ENCODE peak calls at places on chromosomes 6 and 20, in eight cellular contexts. I, M, T, A, Y, C, Q and O are unnamed samples.

GRCh38 chr20:33584976-33585375 is 77.2 kb upstream of the C20orf144 start:
- DNase-seq in I (no peak), M (no peak), T (no peak), A (no peak), Y (no peak), C (no peak), Q (no peak), O (no peak)

GRCh38 chr6:139240161-139241010 is 51.4 kb downstream of the TXLNB start:
- DNase-seq in I (no peak), M (no peak), T (peak; percentile 58), A (no peak), Y (peak; percentile 19), C (no peak), Q (no peak), O (no peak)

GRCh38 chr6:20441921-20442320 is 40.2 kb downstream of the E2F3 start:
- DNase-seq in I (no peak), M (no peak), T (no peak), A (no peak), Y (no peak), C (no peak), Q (no peak), O (no peak)

GRCh38 chr20:49318430-49319203 is 40.8 kb upstream of the ZNFX1 start:
- DNase-seq in I (no peak), M (no peak), T (no peak), A (peak; percentile 19), Y (no peak), C (peak; percentile 16), Q (no peak), O (no peak)

GRCh38 chr6:114287461-114287860 is 55.4 kb downstream of the HS3ST5 start:
- DNase-seq in I (no peak), M (no peak), T (no peak), A (no peak), Y (no peak), C (no peak), Q (no peak), O (no peak)

GRCh38 chr20:56582557-56582956 is 46.5 kb upstream of the TFAP2C start:
- DNase-seq in I (no peak), M (no peak), T (no peak), A (no peak), Y (peak; percentile 57), C (no peak), Q (no peak), O (no peak)

GRCh38 chr6:36111526-36111925 is 18.8 kb upstream of the MAPK13 start:
- DNase-seq in I (no peak), M (no peak), T (no peak), A (peak; percentile 44), Y (no peak), C (no peak), Q (no peak), O (no peak)

GRCh38 chr6:76681781-76682180 is 609.3 kb upstream of the IMPG1 start:
- DNase-seq in I (no peak), M (no peak), T (no peak), A (no peak), Y (no peak), C (no peak), Q (no peak), O (no peak)

GRCh38 chr6:165848099-165848461 is 185.0 kb upstream of the PDE10A start:
- DNase-seq in I (no peak), M (no peak), T (no peak), A (no peak), Y (no peak), C (no peak), Q (no peak), O (no peak)

GRCh38 chr6:165852676-165853075 is 189.6 kb upstream of the PDE10A start:
- DNase-seq in I (no peak), M (no peak), T (no peak), A (no peak), Y (no peak), C (no peak), Q (no peak), O (no peak)

GRCh38 chr6:165847407-165848098 is 184.5 kb upstream of the PDE10A start:
- DNase-seq in I (no peak), M (peak; percentile 8), T (peak; percentile 32), A (no peak), Y (no peak), C (no peak), Q (peak; percentile 72), O (no peak)

GRCh38 chr6:165850434-165851019 is 187.5 kb upstream of the PDE10A start:
- DNase-seq in I (peak; percentile 81), M (no peak), T (peak; percentile 65), A (peak; percentile 49), Y (peak; percentile 64), C (peak; percentile 9), Q (peak; percentile 77), O (peak; percentile 22)

GRCh38 chr6:165849539-165850430 is 186.7 kb upstream of the PDE10A start:
- DNase-seq in I (no peak), M (no peak), T (no peak), A (no peak), Y (no peak), C (no peak), Q (no peak), O (peak; percentile 30)
- H3K27ac ChIP-seq in I (no peak overlapping the region), M (no peak overlapping the region), T (no peak overlapping the region), A (no peak overlapping the region), Y (no peak overlapping the region), C (no peak overlapping the region), Q (no peak overlapping the region), O (peak overlapping the region; percentile 58)

DNA sequence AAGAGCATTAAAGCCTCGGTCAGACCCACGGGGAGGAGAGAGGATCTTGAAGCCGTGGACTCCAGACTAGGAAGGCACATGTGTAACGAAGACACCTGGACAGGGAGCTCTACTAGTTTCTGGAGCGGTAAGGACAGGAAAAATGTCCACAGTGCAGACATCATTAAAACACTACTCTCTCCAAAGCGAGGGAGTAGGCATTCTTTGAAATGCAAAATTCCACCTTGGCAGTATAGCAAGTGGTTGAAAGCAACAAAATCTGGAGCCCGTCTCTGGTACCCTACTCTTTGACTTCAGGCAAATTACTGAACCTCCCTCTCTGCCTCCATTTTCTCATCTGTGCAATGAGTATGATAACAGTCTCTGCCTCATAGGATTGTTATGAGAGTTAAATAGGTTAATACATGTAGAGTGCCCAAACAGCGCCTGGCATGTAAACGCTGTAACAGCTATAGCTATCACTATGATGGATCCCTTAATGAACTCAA is 408 bp upstream of the CRIP3 start:
- DNase-seq in I (no peak), M (no peak), T (no peak), A (no peak), Y (no peak), C (no peak), Q (no peak), O (no peak)
- H3K27ac ChIP-seq in I (no peak overlapping the region), M (no peak overlapping the region), T (no peak overlapping the region), A (no peak overlapping the region), Y (no peak overlapping the region), C (no peak overlapping the region), Q (no peak overlapping the region), O (no peak overlapping the region)

DNA sequence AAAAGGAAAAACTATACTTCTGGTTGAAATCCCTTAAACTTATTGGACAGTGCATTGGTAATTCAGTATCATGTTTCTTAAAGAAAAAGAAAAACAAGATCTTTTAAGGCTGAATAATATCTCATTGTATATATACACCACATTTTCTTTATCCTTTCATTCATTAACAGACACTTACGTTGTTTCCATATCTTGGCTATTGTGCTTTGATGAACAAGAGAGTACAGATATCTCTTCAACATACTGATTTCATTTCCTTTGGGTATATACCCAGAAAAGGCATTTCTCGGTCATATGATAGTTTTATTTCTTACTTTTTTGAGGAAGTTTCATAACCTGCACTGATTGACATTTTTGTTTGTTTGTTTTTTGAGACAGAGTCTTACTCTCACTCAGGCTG is 281.5 kb downstream of the SLC35F1 start:
- DNase-seq in I (no peak), M (no peak), T (no peak), A (no peak), Y (no peak), C (no peak), Q (no peak), O (no peak)
- H3K27ac ChIP-seq in I (no peak overlapping the region), M (no peak overlapping the region), T (no peak overlapping the region), A (no peak overlapping the region), Y (peak overlapping the region; percentile 64), C (no peak overlapping the region), Q (no peak overlapping the region), O (no peak overlapping the region)

GRCh38 chr20:4950841-4951240 is 50.5 kb downstream of the SLC23A2 start:
- DNase-seq in I (no peak), M (no peak), T (no peak), A (no peak), Y (no peak), C (no peak), Q (no peak), O (no peak)

GRCh38 chr20:4949833-4950178 is 51.5 kb downstream of the SLC23A2 start:
- DNase-seq in I (no peak), M (no peak), T (peak; percentile 44), A (no peak), Y (peak; percentile 43), C (no peak), Q (no peak), O (peak; percentile 41)

GRCh38 chr20:4950437-4950836 is 50.9 kb downstream of the SLC23A2 start:
- DNase-seq in I (no peak), M (no peak), T (no peak), A (no peak), Y (no peak), C (no peak), Q (no peak), O (no peak)

GRCh38 chr20:4952229-4952628 is 49.1 kb downstream of the SLC23A2 start:
- DNase-seq in I (no peak), M (no peak), T (no peak), A (no peak), Y (no peak), C (no peak), Q (no peak), O (no peak)

GRCh38 chr20:4951299-4951698 is 50.0 kb downstream of the SLC23A2 start:
- DNase-seq in I (no peak), M (peak; percentile 73), T (peak; percentile 16), A (no peak), Y (peak; percentile 33), C (no peak), Q (no peak), O (peak; percentile 52)
- H3K27ac ChIP-seq in I (no peak overlapping the region), M (peak overlapping the region; percentile 50), T (no peak overlapping the region), A (no peak overlapping the region), Y (peak overlapping the region; percentile 42), C (no peak overlapping the region), Q (peak overlapping the region; percentile 48), O (peak overlapping the region; percentile 60)